ENCODE peak calls at places on chromosomes 1 and 21, in four cellular contexts. X, T, G and Y are unnamed samples.
A peak's percentile ranks its signal among the peaks of the same experiment; 100 is the strongest.

GRCh38 chr1:74819062-74819461 is 86.1 kb downstream of the TYW3 start:
- DNase-seq in T (no peak), G (peak; percentile 46), X (no peak), Y (no peak)

GRCh38 chr1:164664127-164664526 is 105.1 kb downstream of the PBX1 start:
- DNase-seq in T (no peak), X (no peak), G (no peak), Y (no peak)

GRCh38 chr1:246566808-246567154 is 525 bp downstream of the CNST start:
- DNase-seq in X (no peak), T (no peak), G (peak; percentile 34), Y (no peak)

GRCh38 chr1:161725888-161726630 is 4.7 kb downstream of the FCRLB start:
- DNase-seq in T (peak; percentile 75), G (peak; percentile 56), X (peak; percentile 50), Y (no peak)

GRCh38 chr1:229835226-229835625 is 209.2 kb downstream of the URB2 start:
- DNase-seq in T (no peak), G (no peak), X (no peak), Y (no peak)

GRCh38 chr1:76933847-76934657 is 66.8 kb downstream of the ST6GALNAC5 start:
- DNase-seq in X (no peak), T (no peak), G (no peak), Y (no peak)

GRCh38 chr21:42219606-42220137 is 732 bp downstream of the ABCG1 start:
- DNase-seq in T (peak; percentile 81), X (no peak), G (peak; percentile 5), Y (no peak)

GRCh38 chr1:230385930-230386329 is 40.2 kb downstream of the PGBD5 start:
- DNase-seq in T (no peak), G (no peak), X (no peak), Y (no peak)

GRCh38 chr1:27876341-27877114 is 4.2 kb downstream of the THEMIS2 start:
- DNase-seq in T (peak; percentile 63), G (no peak), X (no peak), Y (peak; percentile 58)

GRCh38 chr1:25468037-25468436 is 37.3 kb downstream of the MACO1 start:
- DNase-seq in X (no peak), G (peak; percentile 44), T (no peak), Y (no peak)

GRCh38 chr1:206575165-206575893 is 36.9 kb downstream of the EIF2D start:
- DNase-seq in X (no peak), G (peak; percentile 82), T (peak; percentile 74), Y (no peak)

GRCh38 chr1:221837886-221838285 is 96.0 kb upstream of the DUSP10 start:
- DNase-seq in X (no peak), T (no peak), G (no peak), Y (no peak)

GRCh38 chr1:98323906-98324358 is 337.6 kb upstream of the SNX7 start:
- DNase-seq in X (no peak), T (no peak), G (peak; percentile 99), Y (no peak)

GRCh38 chr1:61279570-61279969 is 197.2 kb downstream of the NFIA start:
- DNase-seq in G (no peak), T (no peak), X (no peak), Y (no peak)

GRCh38 chr1:66503841-66504470 is 30.0 kb upstream of the SGIP1 start:
- DNase-seq in G (peak; percentile 59), X (peak; percentile 41), T (no peak), Y (no peak)

GRCh38 chr1:213164561-213164960 is 113.5 kb downstream of the RPS6KC1 start:
- DNase-seq in X (no peak), G (no peak), T (no peak), Y (no peak)

GRCh38 chr1:29682918-29683314 is 446.6 kb downstream of the PTPRU start:
- DNase-seq in G (peak; percentile 59), X (no peak), T (no peak), Y (no peak)

GRCh38 chr1:201028473-201028889 is 5.0 kb upstream of the KIF21B start:
- DNase-seq in T (no peak), G (no peak), X (no peak), Y (no peak)

GRCh38 chr1:201026746-201027145 is 3.2 kb upstream of the KIF21B start:
- DNase-seq in X (no peak), T (no peak), G (no peak), Y (no peak)

GRCh38 chr1:201036188-201036834 is 12.8 kb upstream of the KIF21B start:
- DNase-seq in G (no peak), T (no peak), X (no peak), Y (no peak)

DNA sequence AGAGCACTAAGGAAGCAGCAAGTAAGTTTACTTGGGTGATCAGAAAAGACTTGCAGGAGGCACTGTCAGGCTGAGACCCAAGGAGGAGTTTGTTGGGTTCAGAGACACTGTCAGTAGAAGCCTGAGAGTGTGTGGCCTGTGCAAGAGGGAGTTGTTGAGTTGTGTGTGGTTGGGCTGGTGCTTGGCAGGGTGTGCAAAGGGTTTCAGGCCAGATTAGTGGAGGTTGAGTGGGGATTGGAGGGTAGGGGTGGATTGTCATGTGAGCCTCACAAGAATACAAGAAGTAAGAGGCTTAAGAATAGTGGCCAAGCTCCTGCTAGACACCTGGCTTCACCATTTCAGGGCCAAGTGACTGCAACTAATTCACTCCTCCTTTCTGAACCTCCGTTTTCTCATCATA is 8.9 kb upstream of the KIF21B start:
- DNase-seq in X (no peak), G (no peak), T (no peak), Y (no peak)
- TF ChIP-seq CTCF in X (no peak), G (no peak), T (no peak), Y (no peak)

GRCh38 chr21:44489962-44490361 is 34.7 kb downstream of the LRRC3 start:
- DNase-seq in X (no peak), G (no peak), T (no peak), Y (no peak)
- TF ChIP-seq CTCF in X (peak; percentile 41), G (peak; percentile 13), T (no peak), Y (peak; percentile 37)

GRCh38 chr1:81023187-81023724 is 777.5 kb upstream of the ADGRL2 start:
- DNase-seq in T (no peak), G (no peak), X (no peak), Y (no peak)

GRCh38 chr1:81020506-81020905 is 780.2 kb upstream of the ADGRL2 start:
- DNase-seq in G (no peak), T (no peak), X (no peak), Y (no peak)

GRCh38 chr1:81021134-81021533 is 779.6 kb upstream of the ADGRL2 start:
- DNase-seq in T (no peak), G (no peak), X (no peak), Y (no peak)
- TF ChIP-seq CTCF in T (no peak), G (peak; percentile 33), X (no peak), Y (peak; percentile 15)

GRCh38 chr21:43322805-43323204 is 104.1 kb downstream of the SIK1 start:
- DNase-seq in G (no peak), X (no peak), T (no peak), Y (no peak)

GRCh38 chr21:43323244-43324005 is 103.5 kb downstream of the SIK1 start:
- DNase-seq in T (no peak), G (no peak), X (no peak), Y (no peak)

GRCh38 chr21:43325036-43325435 is 101.9 kb downstream of the SIK1 start:
- DNase-seq in X (no peak), G (no peak), T (no peak), Y (no peak)

GRCh38 chr21:43325968-43326367 is 101.0 kb downstream of the SIK1 start:
- DNase-seq in X (no peak), G (no peak), T (no peak), Y (no peak)

DNA sequence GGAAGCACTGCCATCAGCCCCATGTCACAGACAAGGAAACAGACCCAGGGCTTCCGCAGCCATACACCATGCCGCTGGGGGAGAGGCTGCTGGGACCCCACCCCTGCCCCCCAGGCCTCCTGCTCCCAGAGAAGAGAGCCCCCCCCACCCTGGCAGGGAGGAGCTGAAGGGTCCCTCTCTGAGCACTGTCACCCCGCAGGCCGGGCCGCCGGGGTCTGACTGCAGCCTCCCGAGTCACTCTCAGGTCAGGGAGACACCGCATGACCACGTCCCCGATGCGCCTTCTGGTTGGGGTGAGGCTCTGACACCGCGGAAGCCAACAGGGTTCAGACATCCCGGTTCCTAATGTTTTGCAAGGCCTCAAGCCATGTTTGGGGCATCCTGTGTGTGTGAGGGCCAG is 102.3 kb downstream of the SIK1 start:
- DNase-seq in G (no peak), X (no peak), T (no peak), Y (no peak)
- TF ChIP-seq CTCF in G (no peak), X (no peak), T (no peak), Y (no peak)

DNA sequence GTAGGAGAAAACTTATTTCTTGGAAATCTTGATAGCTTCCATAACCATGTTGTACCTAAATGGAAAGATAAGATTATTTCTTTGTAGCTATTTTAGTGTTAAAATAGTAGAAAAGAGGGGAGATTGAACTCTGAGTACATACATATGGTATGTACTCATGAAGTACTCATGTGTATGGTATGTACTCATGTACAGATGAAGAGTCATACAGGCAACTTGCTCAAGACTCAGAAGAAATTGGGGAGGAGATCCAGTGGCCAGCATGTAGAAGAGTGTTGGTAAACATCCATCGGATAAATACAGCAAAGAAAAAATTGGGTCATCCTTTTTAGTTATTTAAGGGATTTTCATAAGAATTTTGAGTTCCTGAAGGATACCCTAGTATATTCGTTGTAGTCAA is 29.0 kb downstream of the MDM4 start:
- DNase-seq in G (peak; percentile 29), T (no peak), X (no peak), Y (no peak)
- TF ChIP-seq CTCF in G (no peak), T (no peak), X (no peak), Y (no peak)